ENCODE peak calls at places on chromosome 11, in seven cellular contexts. V is sciatic nerve; C is fibroblast of the aortic adventitia; L is activated CD4-positive, alpha-beta T cell treated with anti-CD3 and anti-CD28 coated beads, Interleukin-2, amount 10 ng/mL, durations not matched to agents 7 days and 5 days; H is GM10248; Y is left colon; T is C1 segment of cervical spinal cord. J is an unnamed sample.

GRCh38 chr11:134228625-134229024 is 4.2 kb downstream of the VPS26B start:
- DNase-seq in V (no peak), C (no peak), L (peak), H (peak), Y (no peak), T (no peak), J (no peak)

GRCh38 chr11:65225284-65226102 is 36.3 kb upstream of the POLA2 start:
- DNase-seq in V (peak), C (peak), L (peak), H (peak), Y (no peak), T (peak), J (peak)

GRCh38 chr11:46489668-46490560 is 98.3 kb upstream of the CHRM4 start:
- DNase-seq in V (no peak), C (peak), L (peak), H (peak), Y (no peak), T (no peak), J (peak)

GRCh38 chr11:15194671-15195415 is 80.1 kb downstream of the INSC start:
- DNase-seq in V (no peak), C (peak), L (no peak), H (no peak), Y (no peak), T (no peak), J (peak)

GRCh38 chr11:82714346-82715174 is 19.1 kb downstream of the FAM181B start:
- DNase-seq in V (no peak), C (no peak), L (no peak), H (no peak), Y (no peak), T (no peak), J (no peak)

GRCh38 chr11:45881708-45882368 is 3.6 kb upstream of the MAPK8IP1 start:
- DNase-seq in V (no peak), C (no peak), L (no peak), H (no peak), Y (no peak), T (no peak), J (no peak)

GRCh38 chr11:131041331-131042040 is 125.2 kb upstream of the SNX19 start:
- DNase-seq in V (no peak), C (no peak), L (no peak), H (no peak), Y (no peak), T (no peak), J (peak)

GRCh38 chr11:11931461-11932055 is 76.9 kb downstream of the DKK3 start:
- DNase-seq in V (no peak), C (peak), L (peak), H (peak), Y (no peak), T (no peak), J (peak)

GRCh38 chr11:72770799-72771198 is 18.6 kb upstream of the ARAP1 start:
- DNase-seq in V (no peak), C (no peak), L (no peak), H (no peak), Y (no peak), T (no peak), J (no peak)

GRCh38 chr11:8838248-8838647 is 72.7 kb upstream of the AKIP1 start:
- DNase-seq in V (no peak), C (peak), L (no peak), H (no peak), Y (no peak), T (no peak), J (peak)

GRCh38 chr11:68542617-68543016 is 82.1 kb downstream of the PPP6R3 start:
- DNase-seq in V (no peak), C (peak), L (no peak), H (no peak), Y (no peak), T (no peak), J (peak)

GRCh38 chr11:115202061-115202460 is 302.2 kb downstream of the CADM1 start:
- DNase-seq in V (no peak), C (no peak), L (no peak), H (no peak), Y (no peak), T (no peak), J (no peak)

GRCh38 chr11:118531597-118532084 is 649 bp downstream of the TMEM25 start:
- DNase-seq in V (no peak), C (no peak), L (no peak), H (peak), Y (no peak), T (no peak), J (no peak)

GRCh38 chr11:60377737-60378136 is 595 bp upstream of the MS4A7 start:
- DNase-seq in V (no peak), C (no peak), L (no peak), H (peak), Y (peak), T (peak), J (no peak)

GRCh38 chr11:11985954-11986949 is 22.2 kb downstream of the DKK3 start:
- DNase-seq in V (no peak), C (no peak), L (no peak), H (no peak), Y (no peak), T (no peak), J (no peak)

GRCh38 chr11:34192481-34193401 is 87.3 kb downstream of the NAT10 start:
- DNase-seq in V (no peak), C (peak), L (no peak), H (no peak), Y (peak), T (peak), J (peak)

GRCh38 chr11:89275966-89276365 is 98.3 kb downstream of the TYR start:
- DNase-seq in V (no peak), C (no peak), L (no peak), H (no peak), Y (no peak), T (no peak), J (no peak)

GRCh38 chr11:19444231-19444630 is 203.5 kb upstream of the E2F8 start:
- DNase-seq in V (no peak), C (peak), L (no peak), H (no peak), Y (no peak), T (no peak), J (peak)

GRCh38 chr11:128731041-128731663 is 37.3 kb downstream of the FLI1 start:
- DNase-seq in V (no peak), C (no peak), L (peak), H (no peak), Y (peak), T (no peak), J (no peak)

GRCh38 chr11:13717331-13717730 is 48.9 kb downstream of the FAR1 start:
- DNase-seq in V (no peak), C (peak), L (no peak), H (no peak), Y (no peak), T (no peak), J (peak)